ENCODE peak calls at places on chromosomes 16 and 17, in nine cellular contexts. X, K, G, U, R, M, L, Y and P are unnamed samples.

GRCh38 chr16:58459344-58460218 is 40.4 kb upstream of the NDRG4 start:
- DNase-seq in X (no peak), K (peak; percentile 77), G (peak; percentile 68), U (no peak), R (no peak), M (no peak), L (no peak), Y (no peak), P (peak; percentile 68)

GRCh38 chr16:13436641-13437423 is 483.1 kb upstream of the ERCC4 start:
- DNase-seq in X (no peak), K (no peak), G (no peak), U (no peak), R (no peak), M (no peak), L (no peak), Y (no peak), P (no peak)

GRCh38 chr17:50060951-50061712 is 5.2 kb downstream of the ITGA3 start:
- DNase-seq in X (peak; percentile 97), K (peak; percentile 57), G (no peak), U (no peak), R (no peak), M (no peak), L (peak; percentile 79), Y (no peak), P (peak; percentile 57)

GRCh38 chr16:56282455-56282854 is 91.2 kb downstream of the GNAO1 start:
- DNase-seq in X (no peak), K (no peak), G (no peak), U (no peak), R (no peak), M (no peak), L (no peak), Y (no peak), P (no peak)

GRCh38 chr17:41521574-41522261 is 3.0 kb upstream of the KRT15 start:
- DNase-seq in X (no peak), K (peak; percentile 72), G (peak; percentile 76), U (peak; percentile 55), R (no peak), M (no peak), L (no peak), Y (no peak), P (peak; percentile 61)

GRCh38 chr16:69726313-69727060 is at the start of gene NQO1:
- DNase-seq in X (peak; percentile 96), K (peak; percentile 95), G (peak; percentile 95), U (peak; percentile 90), R (peak; percentile 92), M (peak; percentile 79), L (peak; percentile 95), Y (peak; percentile 60), P (peak; percentile 73)

GRCh38 chr17:47879028-47879585 is 16.9 kb upstream of the SP2 start:
- DNase-seq in X (no peak), K (peak; percentile 57), G (no peak), U (no peak), R (no peak), M (no peak), L (no peak), Y (no peak), P (no peak)

GRCh38 chr17:62703269-62703775 is 75.9 kb downstream of the MRC2 start:
- DNase-seq in X (peak; percentile 69), K (peak; percentile 50), G (peak; percentile 38), U (no peak), R (no peak), M (no peak), L (peak; percentile 38), Y (no peak), P (no peak)

GRCh38 chr16:85425061-85425662 is 188.0 kb upstream of the GSE1 start:
- DNase-seq in X (no peak), K (no peak), G (no peak), U (peak; percentile 5), R (peak; percentile 1), M (no peak), L (peak; percentile 10), Y (no peak), P (no peak)

GRCh38 chr17:50206604-50207293 is 5.3 kb upstream of the COL1A1 start:
- DNase-seq in X (peak; percentile 83), K (peak; percentile 53), G (no peak), U (peak; percentile 24), R (peak; percentile 57), M (no peak), L (no peak), Y (no peak), P (no peak)